ENCODE peak calls at places on chromosomes 3 and 15, in seven cellular contexts. S is HFF-Myc, J is WTC11, N is amniotic stem cell, T is T1000, M is T-helper 2 cell, E is sciatic nerve. H is an unnamed sample.

GRCh38 chr3:128111147-128111546 is 12.5 kb downstream of the RUVBL1 start:
- DNase-seq in T (no peak), M (no peak), E (no peak), S (no peak), N (no peak), J (no peak), H (no peak)

GRCh38 chr3:66437341-66437929 is 63.4 kb downstream of the LRIG1 start:
- DNase-seq in J (no peak), T (no peak), E (no peak), N (no peak), M (no peak), S (no peak), H (no peak)

GRCh38 chr15:100766225-100767001 is 113.2 kb upstream of the ALDH1A3 start:
- DNase-seq in E (peak), S (peak), M (no peak), N (no peak), J (peak), T (no peak), H (no peak)

GRCh38 chr3:140595295-140595694 is 82.6 kb upstream of the TRIM42 start:
- DNase-seq in T (no peak), M (no peak), S (no peak), E (no peak), J (no peak), N (no peak), H (no peak)

GRCh38 chr15:31439328-31439727 is 112.7 kb downstream of the KLF13 start:
- DNase-seq in T (no peak), N (no peak), M (no peak), J (peak), E (no peak), S (no peak), H (peak)

GRCh38 chr3:29893024-29893554 is 612.2 kb downstream of the RBMS3 start:
- DNase-seq in E (no peak), N (no peak), J (no peak), S (no peak), T (no peak), M (no peak), H (no peak)

GRCh38 chr3:171099911-171100310 is 73.4 kb upstream of the SLC2A2 start:
- DNase-seq in N (no peak), E (no peak), M (no peak), S (no peak), T (no peak), J (no peak), H (no peak)

GRCh38 chr15:99961011-99961441 is 227.8 kb upstream of the LYSMD4 start:
- DNase-seq in T (no peak), M (no peak), S (no peak), E (peak), J (peak), N (no peak), H (peak)

GRCh38 chr3:47661121-47661752 is 82.6 kb upstream of the CSPG5 start:
- DNase-seq in M (no peak), J (no peak), T (peak), S (peak), E (no peak), N (no peak), H (no peak)

GRCh38 chr3:23968467-23969184 is 23.5 kb downstream of the NR1D2 start:
- DNase-seq in E (no peak), S (no peak), T (no peak), N (no peak), M (no peak), J (no peak), H (no peak)

GRCh38 chr15:99168601-99169580 is 64.0 kb downstream of the SYNM start:
- DNase-seq in M (no peak), T (no peak), J (no peak), N (no peak), S (no peak), E (no peak), H (no peak)

GRCh38 chr15:29268706-29269484 is 727 bp downstream of the NSMCE3 start:
- DNase-seq in T (no peak), M (peak), J (peak), N (peak), E (no peak), S (no peak), H (peak)

GRCh38 chr3:97979610-97980009 is 7.4 kb upstream of the RIOX2 start:
- DNase-seq in N (no peak), E (no peak), T (no peak), S (no peak), M (no peak), J (peak), H (peak)

GRCh38 chr15:74613089-74613952 is 2.3 kb upstream of the CLK3 start:
- DNase-seq in M (no peak), T (no peak), S (no peak), N (no peak), J (no peak), E (no peak), H (no peak)

GRCh38 chr3:50563867-50564266 is 3.7 kb downstream of the C3orf18 start:
- DNase-seq in E (no peak), M (no peak), S (no peak), N (no peak), J (no peak), T (no peak), H (no peak)

GRCh38 chr3:39132096-39133092 is 21.0 kb downstream of the CSRNP1 start:
- DNase-seq in M (no peak), N (no peak), E (no peak), J (no peak), S (no peak), T (no peak), H (no peak)

GRCh38 chr15:45777781-45778180 is 143.0 kb downstream of the SQOR start:
- DNase-seq in T (no peak), E (no peak), M (no peak), J (no peak), S (no peak), N (no peak), H (no peak)

GRCh38 chr3:188330138-188330537 is 176.2 kb downstream of the LPP start:
- DNase-seq in N (no peak), J (no peak), S (no peak), E (no peak), M (no peak), T (no peak), H (no peak)

GRCh38 chr15:64717130-64717529 is 58.3 kb downstream of the RBPMS2 start:
- DNase-seq in S (no peak), E (no peak), N (no peak), T (no peak), J (no peak), M (no peak), H (no peak)

GRCh38 chr3:149407898-149408297 is 30.4 kb upstream of the TM4SF1 start:
- DNase-seq in S (no peak), J (no peak), N (no peak), T (no peak), E (no peak), M (no peak), H (no peak)

GRCh38 chr3:173553635-173554280 is 156.2 kb downstream of the NLGN1 start:
- DNase-seq in T (no peak), J (no peak), N (peak), E (no peak), M (no peak), S (peak), H (peak)